ENCODE peak calls at places on chromosome 7, in six cellular contexts. One of them, this sample, is unnamed.

GRCh38 chr7:51256244-51256781 is 60.3 kb downstream of the COBL start:
- DNase-seq in stimulated activated CD4-positive, alpha-beta T cell treated with anti-CD3 and anti-CD28 coated beads, Interleukin-1b, Interleukin-23, amount 100 ng/mL, for 24 hours: no peak
- DNase-seq in EL: no peak
- DNase-seq in neuronal stem cell: no peak
- DNase-seq in heart right ventricle: no peak
- DNase-seq in AG09309: no peak
- DNase-seq in this sample: no peak

GRCh38 chr7:40815512-40815911 is 680.7 kb downstream of the SUGCT start:
- DNase-seq in stimulated activated CD4-positive, alpha-beta T cell treated with anti-CD3 and anti-CD28 coated beads, Interleukin-1b, Interleukin-23, amount 100 ng/mL, for 24 hours: no peak
- DNase-seq in EL: peak
- DNase-seq in neuronal stem cell: no peak
- DNase-seq in heart right ventricle: no peak
- DNase-seq in AG09309: peak
- DNase-seq in this sample: no peak

GRCh38 chr7:101833799-101834198 is 16.4 kb downstream of the CUX1 start:
- DNase-seq in stimulated activated CD4-positive, alpha-beta T cell treated with anti-CD3 and anti-CD28 coated beads, Interleukin-1b, Interleukin-23, amount 100 ng/mL, for 24 hours: no peak
- DNase-seq in EL: no peak
- DNase-seq in neuronal stem cell: no peak
- DNase-seq in heart right ventricle: no peak
- DNase-seq in AG09309: no peak
- DNase-seq in this sample: no peak

GRCh38 chr7:105723582-105723981 is 142.3 kb upstream of the EFCAB10 start:
- DNase-seq in stimulated activated CD4-positive, alpha-beta T cell treated with anti-CD3 and anti-CD28 coated beads, Interleukin-1b, Interleukin-23, amount 100 ng/mL, for 24 hours: no peak
- DNase-seq in EL: no peak
- DNase-seq in neuronal stem cell: peak
- DNase-seq in heart right ventricle: no peak
- DNase-seq in AG09309: no peak
- DNase-seq in this sample: no peak

GRCh38 chr7:80387634-80388033 is 124.2 kb downstream of the GNAT3 start:
- DNase-seq in stimulated activated CD4-positive, alpha-beta T cell treated with anti-CD3 and anti-CD28 coated beads, Interleukin-1b, Interleukin-23, amount 100 ng/mL, for 24 hours: no peak
- DNase-seq in EL: peak
- DNase-seq in neuronal stem cell: no peak
- DNase-seq in heart right ventricle: no peak
- DNase-seq in AG09309: no peak
- DNase-seq in this sample: no peak

GRCh38 chr7:47720141-47720906 is 138.4 kb upstream of the TNS3 start:
- DNase-seq in stimulated activated CD4-positive, alpha-beta T cell treated with anti-CD3 and anti-CD28 coated beads, Interleukin-1b, Interleukin-23, amount 100 ng/mL, for 24 hours: no peak
- DNase-seq in EL: peak
- DNase-seq in neuronal stem cell: no peak
- DNase-seq in heart right ventricle: peak
- DNase-seq in AG09309: no peak
- DNase-seq in this sample: no peak

GRCh38 chr7:157208758-157209413 is 70.2 kb downstream of the UBE3C start:
- DNase-seq in stimulated activated CD4-positive, alpha-beta T cell treated with anti-CD3 and anti-CD28 coated beads, Interleukin-1b, Interleukin-23, amount 100 ng/mL, for 24 hours: no peak
- DNase-seq in EL: no peak
- DNase-seq in neuronal stem cell: no peak
- DNase-seq in heart right ventricle: no peak
- DNase-seq in AG09309: no peak
- DNase-seq in this sample: no peak

GRCh38 chr7:52540041-52540440 is 495.4 kb upstream of the POM121L12 start:
- DNase-seq in stimulated activated CD4-positive, alpha-beta T cell treated with anti-CD3 and anti-CD28 coated beads, Interleukin-1b, Interleukin-23, amount 100 ng/mL, for 24 hours: no peak
- DNase-seq in EL: no peak
- DNase-seq in neuronal stem cell: no peak
- DNase-seq in heart right ventricle: no peak
- DNase-seq in AG09309: no peak
- DNase-seq in this sample: no peak

GRCh38 chr7:70457477-70458194 is 674.3 kb upstream of the GALNT17 start:
- DNase-seq in stimulated activated CD4-positive, alpha-beta T cell treated with anti-CD3 and anti-CD28 coated beads, Interleukin-1b, Interleukin-23, amount 100 ng/mL, for 24 hours: no peak
- DNase-seq in EL: no peak
- DNase-seq in neuronal stem cell: no peak
- DNase-seq in heart right ventricle: no peak
- DNase-seq in AG09309: no peak
- DNase-seq in this sample: no peak

GRCh38 chr7:121587454-121587853 is 191.3 kb upstream of the FAM3C start:
- DNase-seq in stimulated activated CD4-positive, alpha-beta T cell treated with anti-CD3 and anti-CD28 coated beads, Interleukin-1b, Interleukin-23, amount 100 ng/mL, for 24 hours: no peak
- DNase-seq in EL: no peak
- DNase-seq in neuronal stem cell: no peak
- DNase-seq in heart right ventricle: no peak
- DNase-seq in AG09309: no peak
- DNase-seq in this sample: no peak

GRCh38 chr7:31318308-31318707 is 22.2 kb downstream of the NEUROD6 start:
- DNase-seq in stimulated activated CD4-positive, alpha-beta T cell treated with anti-CD3 and anti-CD28 coated beads, Interleukin-1b, Interleukin-23, amount 100 ng/mL, for 24 hours: no peak
- DNase-seq in EL: no peak
- DNase-seq in neuronal stem cell: no peak
- DNase-seq in heart right ventricle: no peak
- DNase-seq in AG09309: no peak
- DNase-seq in this sample: no peak

GRCh38 chr7:2699289-2699620 is 11.3 kb downstream of the AMZ1 start:
- DNase-seq in stimulated activated CD4-positive, alpha-beta T cell treated with anti-CD3 and anti-CD28 coated beads, Interleukin-1b, Interleukin-23, amount 100 ng/mL, for 24 hours: no peak
- DNase-seq in EL: no peak
- DNase-seq in neuronal stem cell: no peak
- DNase-seq in heart right ventricle: no peak
- DNase-seq in AG09309: no peak
- DNase-seq in this sample: no peak

GRCh38 chr7:26178272-26178960 is 22.1 kb downstream of the HNRNPA2B1 start:
- DNase-seq in stimulated activated CD4-positive, alpha-beta T cell treated with anti-CD3 and anti-CD28 coated beads, Interleukin-1b, Interleukin-23, amount 100 ng/mL, for 24 hours: no peak
- DNase-seq in EL: no peak
- DNase-seq in neuronal stem cell: no peak
- DNase-seq in heart right ventricle: no peak
- DNase-seq in AG09309: no peak
- DNase-seq in this sample: no peak

GRCh38 chr7:525740-526139 is 6.1 kb upstream of the PDGFA start:
- DNase-seq in stimulated activated CD4-positive, alpha-beta T cell treated with anti-CD3 and anti-CD28 coated beads, Interleukin-1b, Interleukin-23, amount 100 ng/mL, for 24 hours: no peak
- DNase-seq in EL: peak
- DNase-seq in neuronal stem cell: no peak
- DNase-seq in heart right ventricle: peak
- DNase-seq in AG09309: no peak
- DNase-seq in this sample: no peak

GRCh38 chr7:128792471-128793183 is 859 bp downstream of the CCDC136 start:
- DNase-seq in stimulated activated CD4-positive, alpha-beta T cell treated with anti-CD3 and anti-CD28 coated beads, Interleukin-1b, Interleukin-23, amount 100 ng/mL, for 24 hours: no peak
- DNase-seq in EL: no peak
- DNase-seq in neuronal stem cell: no peak
- DNase-seq in heart right ventricle: no peak
- DNase-seq in AG09309: no peak
- DNase-seq in this sample: no peak

GRCh38 chr7:135822396-135822795 is 73.8 kb upstream of the FAM180A start:
- DNase-seq in stimulated activated CD4-positive, alpha-beta T cell treated with anti-CD3 and anti-CD28 coated beads, Interleukin-1b, Interleukin-23, amount 100 ng/mL, for 24 hours: no peak
- DNase-seq in EL: no peak
- DNase-seq in neuronal stem cell: no peak
- DNase-seq in heart right ventricle: no peak
- DNase-seq in AG09309: no peak
- DNase-seq in this sample: no peak

GRCh38 chr7:94618134-94618533 is 37.8 kb downstream of the SGCE start:
- DNase-seq in stimulated activated CD4-positive, alpha-beta T cell treated with anti-CD3 and anti-CD28 coated beads, Interleukin-1b, Interleukin-23, amount 100 ng/mL, for 24 hours: no peak
- DNase-seq in EL: no peak
- DNase-seq in neuronal stem cell: no peak
- DNase-seq in heart right ventricle: no peak
- DNase-seq in AG09309: no peak
- DNase-seq in this sample: no peak

GRCh38 chr7:1256621-1257020 is 23.9 kb downstream of the UNCX start:
- DNase-seq in stimulated activated CD4-positive, alpha-beta T cell treated with anti-CD3 and anti-CD28 coated beads, Interleukin-1b, Interleukin-23, amount 100 ng/mL, for 24 hours: no peak
- DNase-seq in EL: no peak
- DNase-seq in neuronal stem cell: no peak
- DNase-seq in heart right ventricle: no peak
- DNase-seq in AG09309: no peak
- DNase-seq in this sample: no peak

GRCh38 chr7:139060838-139061237 is 25.0 kb upstream of the ZC3HAV1L start:
- DNase-seq in stimulated activated CD4-positive, alpha-beta T cell treated with anti-CD3 and anti-CD28 coated beads, Interleukin-1b, Interleukin-23, amount 100 ng/mL, for 24 hours: no peak
- DNase-seq in EL: no peak
- DNase-seq in neuronal stem cell: no peak
- DNase-seq in heart right ventricle: no peak
- DNase-seq in AG09309: no peak
- DNase-seq in this sample: no peak

GRCh38 chr7:100991631-100992030 is 22.3 kb downstream of the MUC12 start:
- DNase-seq in stimulated activated CD4-positive, alpha-beta T cell treated with anti-CD3 and anti-CD28 coated beads, Interleukin-1b, Interleukin-23, amount 100 ng/mL, for 24 hours: no peak
- DNase-seq in EL: no peak
- DNase-seq in neuronal stem cell: no peak
- DNase-seq in heart right ventricle: no peak
- DNase-seq in AG09309: no peak
- DNase-seq in this sample: no peak

GRCh38 chr7:458511-459245 is 61.0 kb downstream of the PDGFA start:
- DNase-seq in stimulated activated CD4-positive, alpha-beta T cell treated with anti-CD3 and anti-CD28 coated beads, Interleukin-1b, Interleukin-23, amount 100 ng/mL, for 24 hours: no peak
- DNase-seq in EL: no peak
- DNase-seq in neuronal stem cell: no peak
- DNase-seq in heart right ventricle: no peak
- DNase-seq in AG09309: no peak
- DNase-seq in this sample: no peak

GRCh38 chr7:135490783-135491182 is 19.1 kb downstream of the CNOT4 start:
- DNase-seq in stimulated activated CD4-positive, alpha-beta T cell treated with anti-CD3 and anti-CD28 coated beads, Interleukin-1b, Interleukin-23, amount 100 ng/mL, for 24 hours: no peak
- DNase-seq in EL: peak
- DNase-seq in neuronal stem cell: no peak
- DNase-seq in heart right ventricle: no peak
- DNase-seq in AG09309: no peak
- DNase-seq in this sample: no peak

GRCh38 chr7:51226042-51226755 is 90.4 kb downstream of the COBL start:
- DNase-seq in stimulated activated CD4-positive, alpha-beta T cell treated with anti-CD3 and anti-CD28 coated beads, Interleukin-1b, Interleukin-23, amount 100 ng/mL, for 24 hours: no peak
- DNase-seq in EL: no peak
- DNase-seq in neuronal stem cell: no peak
- DNase-seq in heart right ventricle: no peak
- DNase-seq in AG09309: no peak
- DNase-seq in this sample: no peak

This sample was measured in GDM1.